ENCODE peak calls at places on chromosomes 4 and X, in eight cellular contexts. One of them, this sample, is unnamed.

GRCh38 chr4:99540287-99540939 is 23.4 kb downstream of the TRMT10A start:
- DNase-seq in endodermal cell: no peak
- DNase-seq in CD8-positive, alpha-beta T cell: no peak
- DNase-seq in tibial artery: no peak
- DNase-seq in fibroblast of lung: no peak
- DNase-seq in upper lobe of left lung: no peak
- DNase-seq in spleen: no peak
- DNase-seq in uterus: no peak
- DNase-seq in this sample: no peak

GRCh38 chr4:74423101-74423500 is 21.8 kb upstream of the AREG start:
- DNase-seq in endodermal cell: no peak
- DNase-seq in CD8-positive, alpha-beta T cell: no peak
- DNase-seq in tibial artery: no peak
- DNase-seq in fibroblast of lung: peak
- DNase-seq in upper lobe of left lung: no peak
- DNase-seq in spleen: no peak
- DNase-seq in uterus: no peak
- DNase-seq in this sample: no peak

GRCh38 chr4:8079916-8080753 is 78.5 kb downstream of the ABLIM2 start:
- DNase-seq in endodermal cell: peak
- DNase-seq in CD8-positive, alpha-beta T cell: no peak
- DNase-seq in tibial artery: no peak
- DNase-seq in fibroblast of lung: no peak
- DNase-seq in upper lobe of left lung: no peak
- DNase-seq in spleen: no peak
- DNase-seq in uterus: no peak
- DNase-seq in this sample: no peak

GRCh38 chr4:186097386-186097785 is 7.1 kb upstream of the FAM149A start:
- DNase-seq in endodermal cell: no peak
- DNase-seq in CD8-positive, alpha-beta T cell: no peak
- DNase-seq in tibial artery: no peak
- DNase-seq in fibroblast of lung: no peak
- DNase-seq in upper lobe of left lung: no peak
- DNase-seq in spleen: no peak
- DNase-seq in uterus: no peak
- DNase-seq in this sample: no peak

GRCh38 chr4:42371306-42372063 is 25.8 kb upstream of the SHISA3 start:
- DNase-seq in endodermal cell: no peak
- DNase-seq in CD8-positive, alpha-beta T cell: no peak
- DNase-seq in tibial artery: no peak
- DNase-seq in fibroblast of lung: peak
- DNase-seq in upper lobe of left lung: no peak
- DNase-seq in spleen: no peak
- DNase-seq in uterus: no peak
- DNase-seq in this sample: no peak

GRCh38 chrX:47620303-47620685 is 637 bp upstream of the SYN1 start:
- DNase-seq in endodermal cell: no peak
- DNase-seq in CD8-positive, alpha-beta T cell: no peak
- DNase-seq in tibial artery: no peak
- DNase-seq in fibroblast of lung: no peak
- DNase-seq in upper lobe of left lung: no peak
- DNase-seq in spleen: no peak
- DNase-seq in uterus: no peak
- DNase-seq in this sample: no peak

GRCh38 chr4:165112258-165113156 is at the start of gene TMEM192:
- DNase-seq in endodermal cell: peak
- DNase-seq in CD8-positive, alpha-beta T cell: peak
- DNase-seq in tibial artery: peak
- DNase-seq in fibroblast of lung: peak
- DNase-seq in upper lobe of left lung: peak
- DNase-seq in spleen: peak
- DNase-seq in uterus: peak
- DNase-seq in this sample: peak

GRCh38 chrX:69501433-69501832 is 2.7 kb upstream of the NALF2 start:
- DNase-seq in endodermal cell: peak
- DNase-seq in CD8-positive, alpha-beta T cell: no peak
- DNase-seq in tibial artery: no peak
- DNase-seq in fibroblast of lung: no peak
- DNase-seq in upper lobe of left lung: no peak
- DNase-seq in spleen: no peak
- DNase-seq in uterus: no peak
- DNase-seq in this sample: no peak

GRCh38 chrX:104564335-104564734 is 1.7 kb upstream of the IL1RAPL2 start:
- DNase-seq in endodermal cell: no peak
- DNase-seq in CD8-positive, alpha-beta T cell: no peak
- DNase-seq in tibial artery: no peak
- DNase-seq in fibroblast of lung: no peak
- DNase-seq in upper lobe of left lung: no peak
- DNase-seq in spleen: no peak
- DNase-seq in uterus: no peak
- DNase-seq in this sample: no peak

GRCh38 chrX:21975242-21975641 is 34.7 kb downstream of the SMS start:
- DNase-seq in endodermal cell: no peak
- DNase-seq in CD8-positive, alpha-beta T cell: no peak
- DNase-seq in tibial artery: no peak
- DNase-seq in fibroblast of lung: no peak
- DNase-seq in upper lobe of left lung: no peak
- DNase-seq in spleen: no peak
- DNase-seq in uterus: no peak
- DNase-seq in this sample: no peak

GRCh38 chrX:21973321-21974010 is 33.0 kb downstream of the SMS start:
- DNase-seq in endodermal cell: no peak
- DNase-seq in CD8-positive, alpha-beta T cell: no peak
- DNase-seq in tibial artery: no peak
- DNase-seq in fibroblast of lung: no peak
- DNase-seq in upper lobe of left lung: no peak
- DNase-seq in spleen: no peak
- DNase-seq in uterus: no peak
- DNase-seq in this sample: no peak

GRCh38 chrX:21972721-21973120 is 32.2 kb downstream of the SMS start:
- DNase-seq in endodermal cell: no peak
- DNase-seq in CD8-positive, alpha-beta T cell: peak
- DNase-seq in tibial artery: no peak
- DNase-seq in fibroblast of lung: peak
- DNase-seq in upper lobe of left lung: no peak
- DNase-seq in spleen: no peak
- DNase-seq in uterus: no peak
- DNase-seq in this sample: no peak

GRCh38 chrX:21974011-21974385 is 33.5 kb downstream of the SMS start:
- DNase-seq in endodermal cell: no peak
- DNase-seq in CD8-positive, alpha-beta T cell: no peak
- DNase-seq in tibial artery: no peak
- DNase-seq in fibroblast of lung: peak
- DNase-seq in upper lobe of left lung: no peak
- DNase-seq in spleen: no peak
- DNase-seq in uterus: no peak
- DNase-seq in this sample: no peak

GRCh38 chrX:21972046-21972445 is 31.5 kb downstream of the SMS start:
- DNase-seq in endodermal cell: no peak
- DNase-seq in CD8-positive, alpha-beta T cell: no peak
- DNase-seq in tibial artery: no peak
- DNase-seq in fibroblast of lung: no peak
- DNase-seq in upper lobe of left lung: no peak
- DNase-seq in spleen: no peak
- DNase-seq in uterus: no peak
- DNase-seq in this sample: no peak
- H3K27ac ChIP-seq in endodermal cell: no peak
- H3K27ac ChIP-seq in CD8-positive, alpha-beta T cell: no peak
- H3K27ac ChIP-seq in tibial artery: no peak
- H3K27ac ChIP-seq in fibroblast of lung: no peak
- H3K27ac ChIP-seq in upper lobe of left lung: no peak
- H3K27ac ChIP-seq in spleen: no peak
- H3K27ac ChIP-seq in uterus: peak
- H3K27ac ChIP-seq in this sample: no peak

DNA sequence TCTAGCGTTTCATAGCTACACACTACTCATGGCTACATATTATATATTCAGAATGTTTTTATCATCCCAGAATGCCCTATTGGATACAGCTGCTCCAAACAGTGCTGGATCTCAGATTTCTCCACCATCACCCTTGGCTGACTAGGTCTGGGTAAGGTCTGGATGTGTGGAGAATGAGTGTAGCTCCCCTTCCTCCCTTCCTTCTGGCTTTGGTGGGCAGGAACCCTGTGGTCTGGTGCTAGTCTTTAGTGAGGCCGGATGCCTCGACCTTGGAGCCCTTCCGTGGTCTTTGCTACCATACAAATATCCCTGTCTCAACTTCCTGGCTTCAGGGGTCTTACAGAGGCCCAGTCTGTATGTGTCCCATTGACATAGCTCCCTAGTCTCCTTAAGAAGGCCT is 52.1 kb upstream of the KDR start:
- DNase-seq in endodermal cell: no peak
- DNase-seq in CD8-positive, alpha-beta T cell: no peak
- DNase-seq in tibial artery: no peak
- DNase-seq in fibroblast of lung: no peak
- DNase-seq in upper lobe of left lung: no peak
- DNase-seq in spleen: no peak
- DNase-seq in uterus: no peak
- DNase-seq in this sample: no peak
- H3K27ac ChIP-seq in endodermal cell: no peak
- H3K27ac ChIP-seq in CD8-positive, alpha-beta T cell: no peak
- H3K27ac ChIP-seq in tibial artery: no peak
- H3K27ac ChIP-seq in fibroblast of lung: no peak
- H3K27ac ChIP-seq in upper lobe of left lung: peak
- H3K27ac ChIP-seq in spleen: no peak
- H3K27ac ChIP-seq in uterus: no peak
- H3K27ac ChIP-seq in this sample: no peak

DNA sequence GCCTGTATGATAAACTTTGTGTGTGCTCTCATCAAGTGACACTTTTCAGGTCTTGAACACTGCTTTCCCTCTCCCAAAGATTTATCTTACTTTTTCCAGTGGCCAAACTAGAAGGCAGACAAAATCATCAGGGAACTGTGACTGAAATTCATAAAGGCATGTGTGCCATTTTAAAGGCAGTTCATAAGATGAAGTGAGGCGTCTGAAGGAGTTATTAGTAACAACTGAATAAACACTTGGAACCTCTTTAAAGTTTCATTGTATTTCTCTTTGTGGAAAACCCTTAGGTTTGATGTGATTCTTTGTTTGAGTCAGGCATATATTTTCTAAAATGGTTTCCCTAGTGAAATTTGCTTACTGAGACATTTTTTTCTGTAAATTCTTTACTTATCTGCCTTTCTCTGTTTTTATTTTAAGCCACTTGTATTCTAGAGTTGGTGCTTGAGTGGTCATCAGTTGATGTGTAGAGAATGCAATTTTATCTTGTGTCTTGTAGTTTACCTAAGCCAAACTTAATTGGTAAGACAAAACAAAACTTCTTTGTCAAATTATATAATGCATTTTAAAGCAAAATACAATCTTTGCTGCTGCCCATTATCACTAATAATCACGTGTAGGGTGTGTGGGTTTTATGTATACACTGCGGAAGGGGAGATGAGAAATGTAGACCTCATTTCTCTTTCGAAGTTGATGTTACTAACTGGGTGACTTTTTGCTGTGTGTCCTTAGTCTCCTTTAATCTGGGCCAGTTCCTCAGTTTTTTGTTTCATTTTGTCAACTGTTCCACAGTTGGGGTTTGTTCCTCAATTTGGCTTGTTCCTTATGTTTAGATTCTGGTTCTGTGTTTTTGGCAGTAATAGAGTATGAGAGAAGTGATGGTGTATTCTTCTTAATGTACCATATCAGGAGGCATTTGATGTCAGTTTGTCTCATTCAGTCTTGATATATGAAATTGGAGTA is 56.8 kb downstream of the RBPJ start:
- DNase-seq in endodermal cell: no peak
- DNase-seq in CD8-positive, alpha-beta T cell: no peak
- DNase-seq in tibial artery: no peak
- DNase-seq in fibroblast of lung: peak
- DNase-seq in upper lobe of left lung: no peak
- DNase-seq in spleen: no peak
- DNase-seq in uterus: no peak
- DNase-seq in this sample: no peak
- H3K27ac ChIP-seq in endodermal cell: no peak
- H3K27ac ChIP-seq in CD8-positive, alpha-beta T cell: no peak
- H3K27ac ChIP-seq in tibial artery: no peak
- H3K27ac ChIP-seq in fibroblast of lung: no peak
- H3K27ac ChIP-seq in upper lobe of left lung: no peak
- H3K27ac ChIP-seq in spleen: no peak
- H3K27ac ChIP-seq in uterus: no peak
- H3K27ac ChIP-seq in this sample: no peak

GRCh38 chr4:158822348-158822747 is 53.5 kb downstream of the FNIP2 start:
- DNase-seq in endodermal cell: no peak
- DNase-seq in CD8-positive, alpha-beta T cell: no peak
- DNase-seq in tibial artery: no peak
- DNase-seq in fibroblast of lung: no peak
- DNase-seq in upper lobe of left lung: no peak
- DNase-seq in spleen: no peak
- DNase-seq in uterus: no peak
- DNase-seq in this sample: no peak

GRCh38 chr4:158825443-158826036 is 56.7 kb downstream of the FNIP2 start:
- DNase-seq in endodermal cell: no peak
- DNase-seq in CD8-positive, alpha-beta T cell: no peak
- DNase-seq in tibial artery: no peak
- DNase-seq in fibroblast of lung: no peak
- DNase-seq in upper lobe of left lung: no peak
- DNase-seq in spleen: no peak
- DNase-seq in uterus: no peak
- DNase-seq in this sample: no peak

GRCh38 chr4:158824425-158825274 is 55.8 kb downstream of the FNIP2 start:
- DNase-seq in endodermal cell: no peak
- DNase-seq in CD8-positive, alpha-beta T cell: no peak
- DNase-seq in tibial artery: no peak
- DNase-seq in fibroblast of lung: peak
- DNase-seq in upper lobe of left lung: no peak
- DNase-seq in spleen: no peak
- DNase-seq in uterus: no peak
- DNase-seq in this sample: no peak

GRCh38 chr4:158821228-158822009 is 52.6 kb downstream of the FNIP2 start:
- DNase-seq in endodermal cell: no peak
- DNase-seq in CD8-positive, alpha-beta T cell: no peak
- DNase-seq in tibial artery: no peak
- DNase-seq in fibroblast of lung: peak
- DNase-seq in upper lobe of left lung: no peak
- DNase-seq in spleen: no peak
- DNase-seq in uterus: no peak
- DNase-seq in this sample: no peak

DNA sequence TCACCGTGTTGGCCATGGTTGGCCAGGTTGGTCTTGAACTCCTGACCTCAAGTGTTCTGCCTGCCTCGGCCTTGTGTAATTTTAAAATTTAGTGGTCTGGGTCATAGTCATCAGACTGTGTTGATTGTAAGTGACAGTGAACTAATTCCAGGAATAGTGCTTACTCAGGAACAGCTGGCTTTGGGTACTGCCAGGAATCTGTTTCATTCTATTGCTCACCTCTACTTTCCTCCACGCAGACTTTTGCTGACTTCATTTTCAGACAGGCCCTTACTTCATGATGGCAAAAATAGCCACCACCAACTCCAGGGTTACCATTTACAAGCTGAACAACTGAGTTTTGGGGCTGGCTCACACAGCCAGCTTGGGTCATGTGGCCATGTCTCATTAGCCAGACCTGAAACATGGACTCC is 54.6 kb downstream of the FNIP2 start:
- DNase-seq in endodermal cell: no peak
- DNase-seq in CD8-positive, alpha-beta T cell: no peak
- DNase-seq in tibial artery: no peak
- DNase-seq in fibroblast of lung: peak
- DNase-seq in upper lobe of left lung: no peak
- DNase-seq in spleen: no peak
- DNase-seq in uterus: no peak
- DNase-seq in this sample: no peak
- H3K27ac ChIP-seq in endodermal cell: no peak
- H3K27ac ChIP-seq in CD8-positive, alpha-beta T cell: no peak
- H3K27ac ChIP-seq in tibial artery: peak
- H3K27ac ChIP-seq in fibroblast of lung: no peak
- H3K27ac ChIP-seq in upper lobe of left lung: peak
- H3K27ac ChIP-seq in spleen: no peak
- H3K27ac ChIP-seq in uterus: no peak
- H3K27ac ChIP-seq in this sample: no peak